ENCODE peak calls at places on chromosomes 7 and 10, in nine cellular contexts. One of them, this sample, is unnamed.

GRCh38 chr10:133013478-133013877 is 71.1 kb upstream of the CFAP46 start:
- DNase-seq in body of pancreas: peak; percentile 69
- DNase-seq in spleen: peak; percentile 92
- DNase-seq in heart left ventricle: peak; percentile 70
- DNase-seq in sigmoid colon: no peak
- DNase-seq in prostate gland: no peak
- DNase-seq in esophagus muscularis mucosa: no peak
- DNase-seq in IMR-90: no peak
- DNase-seq in thyroid gland: no peak
- DNase-seq in this sample: peak; percentile 26

GRCh38 chr7:92751902-92752901 is 84.2 kb downstream of the CDK6 start:
- DNase-seq in esophagus muscularis mucosa: no peak
- DNase-seq in spleen: no peak
- DNase-seq in body of pancreas: no peak
- DNase-seq in IMR-90: peak; percentile 98
- DNase-seq in heart left ventricle: no peak
- DNase-seq in prostate gland: no peak
- DNase-seq in thyroid gland: no peak
- DNase-seq in sigmoid colon: no peak
- DNase-seq in this sample: no peak

GRCh38 chr10:112961609-112962008 is 11.6 kb downstream of the TCF7L2 start:
- DNase-seq in sigmoid colon: peak; percentile 27
- DNase-seq in esophagus muscularis mucosa: no peak
- DNase-seq in body of pancreas: no peak
- DNase-seq in prostate gland: no peak
- DNase-seq in heart left ventricle: no peak
- DNase-seq in IMR-90: no peak
- DNase-seq in thyroid gland: no peak
- DNase-seq in spleen: no peak
- DNase-seq in this sample: no peak

GRCh38 chr10:98312349-98312748 is 44.4 kb upstream of the LOXL4 start:
- DNase-seq in esophagus muscularis mucosa: no peak
- DNase-seq in body of pancreas: no peak
- DNase-seq in prostate gland: no peak
- DNase-seq in thyroid gland: no peak
- DNase-seq in sigmoid colon: no peak
- DNase-seq in spleen: no peak
- DNase-seq in heart left ventricle: no peak
- DNase-seq in IMR-90: peak; percentile 20
- DNase-seq in this sample: no peak

GRCh38 chr10:26432938-26433337 is 5.2 kb upstream of the APBB1IP start:
- DNase-seq in sigmoid colon: no peak
- DNase-seq in thyroid gland: no peak
- DNase-seq in body of pancreas: no peak
- DNase-seq in spleen: no peak
- DNase-seq in heart left ventricle: no peak
- DNase-seq in prostate gland: no peak
- DNase-seq in esophagus muscularis mucosa: no peak
- DNase-seq in IMR-90: no peak
- DNase-seq in this sample: peak; percentile 16

GRCh38 chr7:13724631-13725566 is 264.6 kb downstream of the ETV1 start:
- DNase-seq in sigmoid colon: no peak
- DNase-seq in spleen: no peak
- DNase-seq in thyroid gland: no peak
- DNase-seq in body of pancreas: no peak
- DNase-seq in esophagus muscularis mucosa: no peak
- DNase-seq in IMR-90: no peak
- DNase-seq in heart left ventricle: no peak
- DNase-seq in prostate gland: peak; percentile 10
- DNase-seq in this sample: no peak

GRCh38 chr10:82277591-82277990 is 402.6 kb downstream of the NRG3 start:
- DNase-seq in IMR-90: no peak
- DNase-seq in prostate gland: no peak
- DNase-seq in heart left ventricle: no peak
- DNase-seq in body of pancreas: no peak
- DNase-seq in spleen: no peak
- DNase-seq in sigmoid colon: no peak
- DNase-seq in thyroid gland: no peak
- DNase-seq in esophagus muscularis mucosa: no peak
- DNase-seq in this sample: no peak

GRCh38 chr10:113620486-113620885 is 43.4 kb downstream of the NRAP start:
- DNase-seq in body of pancreas: no peak
- DNase-seq in heart left ventricle: no peak
- DNase-seq in spleen: no peak
- DNase-seq in IMR-90: no peak
- DNase-seq in esophagus muscularis mucosa: no peak
- DNase-seq in prostate gland: no peak
- DNase-seq in sigmoid colon: no peak
- DNase-seq in thyroid gland: no peak
- DNase-seq in this sample: no peak

GRCh38 chr10:124589491-124590006 is 127.9 kb downstream of the LHPP start:
- DNase-seq in sigmoid colon: no peak
- DNase-seq in heart left ventricle: peak; percentile 56
- DNase-seq in spleen: peak; percentile 71
- DNase-seq in esophagus muscularis mucosa: no peak
- DNase-seq in IMR-90: no peak
- DNase-seq in body of pancreas: peak; percentile 63
- DNase-seq in prostate gland: peak; percentile 62
- DNase-seq in thyroid gland: peak; percentile 42
- DNase-seq in this sample: peak; percentile 57

GRCh38 chr7:103344453-103345149 is at the start of gene DNAJC2:
- DNase-seq in thyroid gland: peak; percentile 83
- DNase-seq in spleen: peak; percentile 94
- DNase-seq in esophagus muscularis mucosa: peak; percentile 95
- DNase-seq in sigmoid colon: peak; percentile 94
- DNase-seq in IMR-90: peak; percentile 94
- DNase-seq in prostate gland: peak; percentile 82
- DNase-seq in heart left ventricle: peak; percentile 90
- DNase-seq in body of pancreas: peak; percentile 89
- DNase-seq in this sample: peak; percentile 91
- TF ChIP-seq POLR2A in thyroid gland: no peak
- TF ChIP-seq POLR2A in spleen: no peak
- TF ChIP-seq POLR2A in esophagus muscularis mucosa: no peak
- TF ChIP-seq POLR2A in sigmoid colon: no peak
- TF ChIP-seq POLR2A in IMR-90: peak; percentile 77
- TF ChIP-seq POLR2A in prostate gland: peak; percentile 35
- TF ChIP-seq POLR2A in heart left ventricle: no peak
- TF ChIP-seq POLR2A in body of pancreas: peak; percentile 85
- TF ChIP-seq POLR2A in this sample: peak; percentile 79

DNA sequence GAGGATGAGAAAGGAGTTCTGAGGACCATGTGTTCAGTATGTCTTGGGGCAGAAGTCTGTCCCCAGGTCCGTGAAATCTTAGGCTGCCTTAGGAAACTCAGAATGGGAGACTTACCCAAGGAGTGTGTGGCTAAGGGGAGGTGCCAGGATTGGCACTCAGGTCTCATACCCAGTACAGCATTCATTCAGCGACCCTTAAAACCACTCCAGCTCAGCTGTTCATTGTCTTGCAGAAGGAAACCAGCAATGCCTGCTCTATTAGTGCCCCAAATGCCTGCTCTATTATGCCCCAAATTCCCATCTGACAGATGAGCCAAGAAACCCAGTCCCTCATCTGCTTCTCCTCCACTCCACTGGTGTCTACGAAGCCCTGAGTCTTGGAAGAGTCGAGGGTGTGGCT is 147.8 kb downstream of the NEURL1 start:
- DNase-seq in heart left ventricle: no peak
- DNase-seq in body of pancreas: no peak
- DNase-seq in esophagus muscularis mucosa: no peak
- DNase-seq in IMR-90: no peak
- DNase-seq in thyroid gland: no peak
- DNase-seq in prostate gland: no peak
- DNase-seq in spleen: no peak
- DNase-seq in sigmoid colon: no peak
- DNase-seq in this sample: no peak
- H3K27ac ChIP-seq in heart left ventricle: no peak overlapping the region
- H3K27ac ChIP-seq in body of pancreas: no peak overlapping the region
- H3K27ac ChIP-seq in esophagus muscularis mucosa: peak overlapping the region; percentile 54
- H3K27ac ChIP-seq in IMR-90: no peak overlapping the region
- H3K27ac ChIP-seq in thyroid gland: no peak overlapping the region
- H3K27ac ChIP-seq in prostate gland: no peak overlapping the region
- H3K27ac ChIP-seq in spleen: peak overlapping the region; percentile 56
- H3K27ac ChIP-seq in sigmoid colon: peak overlapping the region; percentile 32
- H3K27ac ChIP-seq in this sample: no peak overlapping the region

DNA sequence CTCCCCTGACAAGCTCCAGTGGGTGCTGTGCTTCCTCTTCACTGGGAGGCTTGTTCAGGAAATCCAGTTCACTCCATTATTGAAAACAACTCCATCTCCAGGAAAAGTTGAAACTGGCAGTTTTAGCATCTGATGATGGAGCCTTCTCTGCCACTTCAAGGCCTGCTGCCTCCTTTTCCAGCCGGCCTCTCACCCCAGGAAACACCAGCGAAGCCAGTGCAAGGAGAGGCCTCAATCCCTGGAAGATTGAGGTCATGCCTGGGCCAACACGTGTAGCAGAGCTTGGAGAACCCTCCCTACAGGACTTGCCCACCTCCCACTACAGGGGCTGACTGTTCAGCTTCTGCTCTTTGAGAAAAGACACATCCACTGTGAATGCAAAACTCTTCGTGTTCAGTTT is 153.2 kb downstream of the NRF1 start:
- DNase-seq in prostate gland: no peak
- DNase-seq in sigmoid colon: peak; percentile 27
- DNase-seq in IMR-90: no peak
- DNase-seq in heart left ventricle: no peak
- DNase-seq in body of pancreas: no peak
- DNase-seq in esophagus muscularis mucosa: no peak
- DNase-seq in thyroid gland: no peak
- DNase-seq in spleen: no peak
- DNase-seq in this sample: no peak
- H3K4me1 ChIP-seq in prostate gland: no peaks in the 10 kb centered on the region
- H3K4me1 ChIP-seq in sigmoid colon: no peaks in the 10 kb centered on the region
- H3K4me1 ChIP-seq in IMR-90: no peaks in the 10 kb centered on the region
- H3K4me1 ChIP-seq in heart left ventricle: no peaks in the 10 kb centered on the region
- H3K4me1 ChIP-seq in body of pancreas: no peaks in the 10 kb centered on the region
- H3K4me1 ChIP-seq in esophagus muscularis mucosa: no peaks in the 10 kb centered on the region
- H3K4me1 ChIP-seq in thyroid gland: no peaks in the 10 kb centered on the region
- H3K4me1 ChIP-seq in spleen: no peaks in the 10 kb centered on the region
- H3K4me1 ChIP-seq in this sample: no peaks in the 10 kb centered on the region

GRCh38 chr7:130901209-130901783 is 167.3 kb upstream of the KLF14 start:
- DNase-seq in IMR-90: peak; percentile 97
- DNase-seq in esophagus muscularis mucosa: no peak
- DNase-seq in heart left ventricle: peak; percentile 73
- DNase-seq in sigmoid colon: peak; percentile 84
- DNase-seq in body of pancreas: peak; percentile 53
- DNase-seq in thyroid gland: peak; percentile 99
- DNase-seq in spleen: no peak
- DNase-seq in prostate gland: peak; percentile 76
- DNase-seq in this sample: peak; percentile 71

GRCh38 chr7:130902755-130903357 is 168.8 kb upstream of the KLF14 start:
- DNase-seq in heart left ventricle: no peak
- DNase-seq in sigmoid colon: no peak
- DNase-seq in thyroid gland: no peak
- DNase-seq in body of pancreas: no peak
- DNase-seq in esophagus muscularis mucosa: no peak
- DNase-seq in prostate gland: no peak
- DNase-seq in spleen: no peak
- DNase-seq in IMR-90: peak; percentile 23
- DNase-seq in this sample: no peak

GRCh38 chr7:130899071-130899451 is 165.1 kb upstream of the KLF14 start:
- DNase-seq in spleen: no peak
- DNase-seq in IMR-90: no peak
- DNase-seq in esophagus muscularis mucosa: no peak
- DNase-seq in sigmoid colon: no peak
- DNase-seq in thyroid gland: no peak
- DNase-seq in heart left ventricle: no peak
- DNase-seq in body of pancreas: no peak
- DNase-seq in prostate gland: no peak
- DNase-seq in this sample: no peak

GRCh38 chr7:130899638-130900401 is 165.8 kb upstream of the KLF14 start:
- DNase-seq in thyroid gland: peak; percentile 52
- DNase-seq in spleen: no peak
- DNase-seq in heart left ventricle: no peak
- DNase-seq in body of pancreas: peak; percentile 77
- DNase-seq in esophagus muscularis mucosa: no peak
- DNase-seq in prostate gland: no peak
- DNase-seq in IMR-90: no peak
- DNase-seq in sigmoid colon: no peak
- DNase-seq in this sample: no peak

GRCh38 chr7:130900471-130901076 is 166.6 kb upstream of the KLF14 start:
- DNase-seq in IMR-90: no peak
- DNase-seq in spleen: no peak
- DNase-seq in body of pancreas: no peak
- DNase-seq in heart left ventricle: no peak
- DNase-seq in esophagus muscularis mucosa: no peak
- DNase-seq in sigmoid colon: no peak
- DNase-seq in thyroid gland: no peak
- DNase-seq in prostate gland: no peak
- DNase-seq in this sample: peak; percentile 13
- TF ChIP-seq POLR2A in IMR-90: no peak
- TF ChIP-seq POLR2A in spleen: no peak
- TF ChIP-seq POLR2A in body of pancreas: no peak
- TF ChIP-seq POLR2A in heart left ventricle: no peak
- TF ChIP-seq POLR2A in esophagus muscularis mucosa: no peak
- TF ChIP-seq POLR2A in sigmoid colon: no peak
- TF ChIP-seq POLR2A in thyroid gland: no peak
- TF ChIP-seq POLR2A in prostate gland: no peak
- TF ChIP-seq POLR2A in this sample: no peak

DNA sequence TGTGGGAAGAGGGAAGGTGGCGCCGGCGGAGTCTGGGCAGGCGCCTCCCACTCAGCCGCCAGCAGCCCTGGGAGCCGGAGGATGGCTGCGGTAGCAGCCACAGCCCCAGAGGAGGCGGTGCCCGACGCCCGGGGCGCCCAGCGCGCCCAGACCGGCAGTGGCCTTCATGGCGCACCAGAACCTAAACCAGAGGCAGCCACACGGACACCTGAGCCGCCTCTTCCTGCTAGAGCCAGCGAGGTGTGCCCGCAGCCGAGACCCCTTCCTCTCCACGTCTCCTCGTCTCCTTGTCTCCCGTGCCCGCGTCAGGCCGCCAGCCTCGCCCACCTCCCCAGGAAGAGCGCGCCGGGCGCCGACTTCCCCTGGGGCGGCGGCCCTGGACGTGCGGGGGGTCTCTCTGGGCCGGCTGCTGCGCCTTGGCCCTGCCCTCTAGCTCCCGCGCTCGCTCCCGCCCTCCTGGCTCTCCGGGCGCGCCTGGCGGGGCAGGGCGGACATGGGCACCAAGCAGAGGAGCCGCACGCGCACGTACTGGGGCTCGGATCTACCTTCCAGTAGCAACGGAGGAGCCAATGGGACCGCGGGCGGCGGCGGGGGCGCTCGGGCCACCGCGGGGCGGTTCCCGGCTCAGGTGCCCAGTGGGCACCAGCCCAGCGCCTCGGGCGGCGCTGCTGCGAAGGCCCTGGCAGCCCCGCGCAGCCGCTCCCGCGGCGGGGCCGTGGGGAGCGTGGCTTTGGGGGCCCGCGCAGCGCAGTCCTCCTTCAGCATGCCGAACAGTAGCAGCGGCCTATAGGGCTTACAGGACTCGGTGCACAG is 33.0 kb upstream of the SFTPD start:
- DNase-seq in IMR-90: peak; percentile 2
- DNase-seq in thyroid gland: peak; percentile 84
- DNase-seq in sigmoid colon: peak; percentile 73
- DNase-seq in spleen: no peak
- DNase-seq in esophagus muscularis mucosa: no peak
- DNase-seq in body of pancreas: peak; percentile 78
- DNase-seq in heart left ventricle: peak; percentile 71
- DNase-seq in prostate gland: peak; percentile 66
- DNase-seq in this sample: peak; percentile 46
- H3K27ac ChIP-seq in IMR-90: no peak overlapping the region
- H3K27ac ChIP-seq in thyroid gland: peak overlapping the region; percentile 96
- H3K27ac ChIP-seq in sigmoid colon: peak overlapping the region; percentile 86
- H3K27ac ChIP-seq in spleen: peak overlapping the region; percentile 48
- H3K27ac ChIP-seq in esophagus muscularis mucosa: peak overlapping the region; percentile 58
- H3K27ac ChIP-seq in body of pancreas: peak overlapping the region; percentile 97
- H3K27ac ChIP-seq in heart left ventricle: peak overlapping the region; percentile 93
- H3K27ac ChIP-seq in prostate gland: peak overlapping the region; percentile 87
- H3K27ac ChIP-seq in this sample: no peak overlapping the region

GRCh38 chr10:69863580-69863979 is 61.9 kb downstream of the COL13A1 start:
- DNase-seq in IMR-90: peak; percentile 77
- DNase-seq in heart left ventricle: no peak
- DNase-seq in esophagus muscularis mucosa: no peak
- DNase-seq in spleen: no peak
- DNase-seq in thyroid gland: no peak
- DNase-seq in sigmoid colon: no peak
- DNase-seq in body of pancreas: no peak
- DNase-seq in prostate gland: no peak
- DNase-seq in this sample: no peak
- H3K4me1 ChIP-seq in IMR-90: peaks cover 32% of the 10 kb centered on the region
- H3K4me1 ChIP-seq in heart left ventricle: peaks cover 24% of the 10 kb centered on the region
- H3K4me1 ChIP-seq in esophagus muscularis mucosa: peaks cover 30% of the 10 kb centered on the region
- H3K4me1 ChIP-seq in spleen: peaks cover 44% of the 10 kb centered on the region
- H3K4me1 ChIP-seq in thyroid gland: peaks cover 26% of the 10 kb centered on the region
- H3K4me1 ChIP-seq in sigmoid colon: peaks cover 23% of the 10 kb centered on the region
- H3K4me1 ChIP-seq in body of pancreas: no peaks in the 10 kb centered on the region
- H3K4me1 ChIP-seq in prostate gland: no peaks in the 10 kb centered on the region
- H3K4me1 ChIP-seq in this sample: no peaks in the 10 kb centered on the region